ENCODE peak calls at places on chromosome 18, in five cellular contexts. C is breast epithelium, U is coronary artery, Q is tibial nerve, O is right atrium auricular region. J is an unnamed sample.

GRCh38 chr18:59651071-59651470 is 46.2 kb downstream of the CCBE1 start:
- DNase-seq in C (no peak), O (no peak), Q (no peak), U (no peak), J (no peak)

GRCh38 chr18:32366586-32367538 is 103.8 kb downstream of the GAREM1 start:
- DNase-seq in O (no peak), Q (no peak), C (no peak), U (no peak), J (no peak)

GRCh38 chr18:29157905-29158304 is 981.0 kb upstream of the CDH2 start:
- DNase-seq in U (no peak), O (no peak), C (no peak), Q (no peak), J (no peak)

GRCh38 chr18:2108581-2108980 is 462.7 kb downstream of the METTL4 start:
- DNase-seq in U (no peak), Q (no peak), C (no peak), O (no peak), J (no peak)

GRCh38 chr18:43507842-43508481 is 230.7 kb upstream of the SYT4 start:
- DNase-seq in Q (no peak), U (no peak), C (no peak), O (no peak), J (no peak)

GRCh38 chr18:12391487-12392136 is 14.6 kb upstream of the AFG3L2 start:
- DNase-seq in O (no peak), Q (no peak), C (no peak), U (no peak), J (peak)

GRCh38 chr18:58599106-58599505 is 29.8 kb downstream of the ALPK2 start:
- DNase-seq in C (no peak), Q (no peak), U (no peak), O (no peak), J (no peak)

GRCh38 chr18:65221115-65221514 is 529.7 kb upstream of the CDH7 start:
- DNase-seq in C (no peak), Q (no peak), O (no peak), U (no peak), J (no peak)

GRCh38 chr18:40058811-40059570 is 1896.0 kb upstream of the PIK3C3 start:
- DNase-seq in U (no peak), Q (no peak), C (no peak), O (no peak), J (no peak)

GRCh38 chr18:12431561-12431960 is 23.8 kb downstream of the PRELID3A start:
- DNase-seq in O (no peak), Q (no peak), U (no peak), C (no peak), J (no peak)

GRCh38 chr18:73150199-73150598 is 282.4 kb upstream of the NETO1 start:
- DNase-seq in C (no peak), Q (no peak), U (no peak), O (no peak), J (no peak)

GRCh38 chr18:22694954-22695353 is 238.2 kb upstream of the RBBP8 start:
- DNase-seq in Q (no peak), U (no peak), C (no peak), O (peak), J (no peak)

GRCh38 chr18:11660691-11661090 is 28.4 kb upstream of the GNAL start:
- DNase-seq in O (no peak), C (no peak), Q (no peak), U (no peak), J (no peak)

GRCh38 chr18:61308795-61309393 is 24.3 kb upstream of the CDH20 start:
- DNase-seq in O (no peak), Q (no peak), U (no peak), C (no peak), J (no peak)

GRCh38 chr18:32284284-32284683 is 94.4 kb downstream of the MEP1B start:
- DNase-seq in U (no peak), Q (no peak), O (no peak), C (no peak), J (no peak)

GRCh38 chr18:32920796-32921787 is 148.3 kb upstream of the KLHL14 start:
- DNase-seq in O (no peak), U (no peak), Q (no peak), C (no peak), J (no peak)

GRCh38 chr18:415627-416612 is 84.6 kb downstream of the COLEC12 start:
- DNase-seq in Q (no peak), O (no peak), U (no peak), C (no peak), J (no peak)

GRCh38 chr18:62976227-62976626 is 260.9 kb downstream of the PHLPP1 start:
- DNase-seq in U (no peak), O (no peak), Q (no peak), C (no peak), J (no peak)

GRCh38 chr18:24414349-24415003 is 12.0 kb upstream of the IMPACT start:
- DNase-seq in Q (no peak), C (no peak), O (no peak), U (no peak), J (peak)

GRCh38 chr18:57759650-57760049 is 43.5 kb downstream of the ATP8B1 start:
- DNase-seq in U (no peak), C (no peak), O (no peak), Q (no peak), J (no peak)

GRCh38 chr18:35267161-35267651 is 22.8 kb downstream of the ZSCAN30 start:
- DNase-seq in C (peak), O (peak), Q (peak), U (peak), J (no peak)

GRCh38 chr18:47863041-47863440 is 67.4 kb downstream of the SMAD2 start:
- DNase-seq in U (no peak), O (no peak), Q (no peak), C (no peak), J (no peak)

GRCh38 chr18:38961880-38962279 is 1396.3 kb upstream of the CELF4 start:
- DNase-seq in C (no peak), O (no peak), Q (no peak), U (no peak), J (no peak)

GRCh38 chr18:76741346-76741745 is 81.0 kb upstream of the ZNF236 start:
- DNase-seq in C (no peak), O (no peak), Q (no peak), U (no peak), J (no peak)

GRCh38 chr18:78927156-78927555 is 52.5 kb upstream of the SALL3 start:
- DNase-seq in C (no peak), U (no peak), Q (no peak), O (no peak), J (no peak)

GRCh38 chr18:31500161-31500688 is 2.2 kb downstream of the DSG2 start:
- DNase-seq in Q (no peak), U (no peak), O (no peak), C (no peak), J (peak)

GRCh38 chr18:35861367-35862114 is 110.9 kb upstream of the RMP24 start:
- DNase-seq in O (peak), Q (no peak), U (no peak), C (no peak), J (peak)

GRCh38 chr18:22983175-22983574 is 50.0 kb downstream of the RBBP8 start:
- DNase-seq in C (no peak), Q (no peak), U (no peak), O (no peak), J (no peak)

GRCh38 chr18:48408727-48409590 is at the start of gene ZBTB7C:
- DNase-seq in O (no peak), Q (no peak), C (no peak), U (no peak), J (peak)

GRCh38 chr18:78980279-78980771 is 707 bp downstream of the SALL3 start:
- DNase-seq in Q (no peak), O (no peak), C (no peak), U (no peak), J (no peak)

GRCh38 chr18:75350440-75350839 is 77.1 kb downstream of the SMIM21 start:
- DNase-seq in U (no peak), C (no peak), O (no peak), Q (no peak), J (no peak)

DNA sequence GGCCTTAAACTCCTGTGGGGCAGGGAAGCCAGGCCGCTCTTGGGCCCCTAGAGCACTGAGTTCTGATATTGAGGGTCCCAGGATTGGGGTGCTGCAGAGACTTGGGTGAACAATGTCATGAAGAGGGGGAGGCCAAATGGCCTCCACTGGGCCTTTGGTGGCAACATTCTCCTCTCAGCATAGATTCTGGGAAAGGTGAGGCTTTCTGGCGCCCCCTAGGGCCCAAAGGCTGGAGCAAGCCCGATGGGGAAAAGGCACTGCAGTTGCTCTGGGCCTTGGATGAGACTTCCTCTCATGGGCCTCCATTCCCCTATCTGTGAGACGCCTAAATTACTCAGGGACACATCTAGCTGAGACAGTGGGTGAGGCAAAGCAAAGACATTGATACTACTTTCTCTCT is 84.8 kb downstream of the ACAA2 start:
- DNase-seq in U (no peak), O (no peak), C (no peak), Q (no peak), J (peak)
- TF ChIP-seq CTCF in U (no peak), O (peak), C (no peak), Q (no peak), J (peak)

DNA sequence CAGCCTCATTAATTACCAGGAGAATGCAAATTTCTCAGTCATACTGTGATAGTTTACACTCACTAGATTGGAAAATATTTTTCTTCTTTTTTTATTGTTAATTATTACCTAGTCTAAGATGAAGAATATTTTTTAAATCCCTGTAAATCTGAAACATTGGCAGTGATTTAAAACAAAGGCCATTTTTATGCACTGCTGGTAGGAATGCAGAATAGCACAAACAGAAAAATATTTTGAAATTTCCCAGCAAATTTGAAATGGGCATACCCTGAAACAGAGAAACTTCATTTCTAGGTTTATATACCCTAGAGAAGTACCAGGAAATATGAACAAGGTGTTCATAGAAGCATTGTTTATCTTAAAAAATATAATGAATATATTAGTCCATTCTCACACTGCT is 31.0 kb downstream of the DYNAP start:
- DNase-seq in U (no peak), C (no peak), O (no peak), Q (no peak), J (no peak)
- TF ChIP-seq CTCF in U (no peak), C (no peak), O (no peak), Q (no peak), J (no peak)

DNA sequence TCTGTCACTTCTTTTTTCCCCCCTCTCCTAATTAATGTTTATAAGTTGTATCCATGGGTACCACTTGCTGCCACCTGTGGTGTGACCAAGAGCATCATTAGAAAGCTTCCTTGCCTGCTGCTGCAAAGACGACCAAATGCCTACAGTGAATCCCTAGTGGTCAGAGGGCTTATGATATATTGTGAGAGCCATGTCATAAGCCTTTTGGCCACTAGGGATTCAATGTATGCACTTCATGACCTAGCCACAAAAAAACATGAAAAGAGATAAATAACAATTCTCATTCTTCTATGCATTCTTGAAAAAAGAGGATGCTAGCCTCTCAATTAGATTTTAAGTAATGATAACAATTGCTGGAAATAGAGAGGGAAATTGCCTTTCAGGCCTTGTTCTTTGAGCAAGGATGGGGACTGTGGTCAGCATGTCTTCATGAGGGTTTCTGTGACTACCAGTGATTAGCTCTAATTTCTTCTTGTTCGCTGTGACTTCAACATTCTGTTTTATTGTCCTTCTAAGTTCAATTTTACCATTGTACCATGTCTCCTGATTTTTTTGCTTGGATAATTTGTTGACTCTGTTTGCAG is 435.3 kb downstream of the TGIF1 start:
- DNase-seq in C (no peak), U (no peak), Q (no peak), O (no peak), J (peak)
- TF ChIP-seq CTCF in C (no peak), U (no peak), Q (no peak), O (no peak), J (no peak)

GRCh38 chr18:6874316-6874715 is 144.8 kb downstream of the ARHGAP28 start:
- DNase-seq in U (no peak), Q (no peak), C (no peak), O (no peak), J (no peak)
- TF ChIP-seq CTCF in U (no peak), Q (no peak), C (no peak), O (no peak), J (no peak)

GRCh38 chr18:36899289-36899688 is 70.4 kb downstream of the KIAA1328 start:
- DNase-seq in C (no peak), Q (no peak), U (no peak), O (no peak), J (peak)
- TF ChIP-seq CTCF in C (no peak), Q (no peak), U (no peak), O (no peak), J (peak)